ENCODE peak calls at places on chromosomes 16 and 17, in five cellular contexts. O is mucosa of gallbladder, I is right atrium auricular region, K is amniotic stem cell, L is endothelial cell. U is an unnamed sample.

GRCh38 chr16:68082596-68083238 is 2.5 kb upstream of the NFATC3 start:
- DNase-seq in O (no peak), L (no peak), I (no peak), K (no peak), U (no peak)

GRCh38 chr16:79172306-79172705 is 428.2 kb downstream of the MAF start:
- DNase-seq in K (no peak), L (no peak), O (no peak), I (no peak), U (no peak)

GRCh38 chr16:1859650-1860049 is 12.3 kb downstream of the MEIOB start:
- DNase-seq in K (no peak), O (no peak), L (no peak), I (no peak), U (no peak)

GRCh38 chr17:35130392-35130791 is 9.0 kb downstream of the FNDC8 start:
- DNase-seq in I (no peak), K (no peak), O (no peak), L (no peak), U (no peak)

GRCh38 chr17:79790805-79791353 is 6.0 kb downstream of the CBX8 start:
- DNase-seq in L (no peak), O (no peak), I (no peak), K (no peak), U (no peak)

GRCh38 chr17:9837551-9838471 is 12.1 kb downstream of the GLP2R start:
- DNase-seq in L (no peak), O (no peak), K (no peak), I (peak), U (no peak)

GRCh38 chr16:57571098-57571497 is 28.7 kb downstream of the ADGRG5 start:
- DNase-seq in O (no peak), I (peak), L (no peak), K (no peak), U (no peak)

GRCh38 chr16:78235876-78236275 is 136.4 kb downstream of the WWOX start:
- DNase-seq in I (no peak), K (no peak), L (no peak), O (no peak), U (no peak)

GRCh38 chr17:4509923-4510614 is 11.4 kb downstream of the SPNS2 start:
- DNase-seq in O (no peak), I (no peak), K (no peak), L (no peak), U (no peak)

GRCh38 chr16:77868478-77868877 is 80.1 kb downstream of the VAT1L start:
- DNase-seq in L (no peak), K (no peak), I (no peak), O (no peak), U (no peak)

GRCh38 chr17:81097134-81097942 is 62.4 kb downstream of the BAIAP2 start:
- DNase-seq in K (peak), L (peak), O (peak), I (peak), U (peak)

GRCh38 chr16:73071131-73071940 is 23.4 kb upstream of the ZFHX3 start:
- DNase-seq in L (peak), O (peak), K (no peak), I (no peak), U (no peak)

GRCh38 chr16:12095275-12096161 is 119.0 kb downstream of the SNX29 start:
- DNase-seq in K (peak), O (peak), L (peak), I (no peak), U (no peak)

GRCh38 chr16:50308237-50308965 is 42.0 kb downstream of the ADCY7 start:
- DNase-seq in O (no peak), K (no peak), L (no peak), I (peak), U (peak)

GRCh38 chr16:74309789-74310781 is 13.5 kb downstream of the PSMD7 start:
- DNase-seq in L (peak), K (no peak), O (no peak), I (no peak), U (peak)

GRCh38 chr17:6491071-6491700 is 46.9 kb downstream of the PIMREG start:
- DNase-seq in K (no peak), L (no peak), O (no peak), I (no peak), U (no peak)

GRCh38 chr16:67917140-67917851 is 14.4 kb downstream of the CTRL start:
- DNase-seq in K (no peak), L (no peak), I (no peak), O (no peak), U (no peak)

GRCh38 chr17:1793447-1793806 is 31.6 kb downstream of the SERPINF1 start:
- DNase-seq in O (no peak), L (no peak), I (no peak), K (no peak), U (no peak)

GRCh38 chr16:89565506-89566372 is 5.3 kb downstream of the RPL13 start:
- DNase-seq in K (no peak), O (peak), I (no peak), L (peak), U (peak)

GRCh38 chr16:88466175-88466862 is 13.2 kb downstream of the ZFPM1 start:
- DNase-seq in O (no peak), I (no peak), K (no peak), L (no peak), U (no peak)

GRCh38 chr16:70746040-70746707 is 54.8 kb downstream of the VAC14 start:
- DNase-seq in I (peak), O (peak), K (peak), L (no peak), U (no peak)

GRCh38 chr17:9291912-9292562 is 270.7 kb downstream of the NTN1 start:
- DNase-seq in O (no peak), L (peak), K (no peak), I (peak), U (no peak)

GRCh38 chr17:7853693-7854043 is 1.2 kb upstream of the TMEM88 start:
- DNase-seq in L (no peak), I (no peak), O (no peak), K (no peak), U (no peak)

GRCh38 chr16:56102159-56102798 is 89.0 kb upstream of the GNAO1 start:
- DNase-seq in I (peak), K (no peak), O (peak), L (no peak), U (no peak)

GRCh38 chr17:80750263-80750662 is 205.6 kb downstream of the RPTOR start:
- DNase-seq in K (no peak), I (no peak), L (no peak), O (no peak), U (no peak)

GRCh38 chr16:62965831-62966230 is 929.6 kb upstream of the CDH8 start:
- DNase-seq in I (no peak), K (no peak), L (no peak), O (no peak), U (no peak)

GRCh38 chr17:69246726-69247375 is 18.2 kb upstream of the ABCA10 start:
- DNase-seq in I (no peak), O (no peak), K (peak), L (no peak), U (no peak)

U was measured in 8988T.